ENCODE peak calls at places on chromosomes 11 and 22, in four cellular contexts. One of them, this sample, is unnamed.
A peak's percentile ranks its signal among the peaks of the same experiment; 100 is the strongest.

GRCh38 chr11:47130541-47130940 is 46.1 kb downstream of the ARFGAP2 start:
- DNase-seq in SJCRH30: peak; percentile 86
- DNase-seq in cardiac muscle cell: no peak
- DNase-seq in adrenal gland: no peak
- DNase-seq in this sample: no peak

GRCh38 chr11:76661306-76661751 is 9.2 kb downstream of the LRRC32 start:
- DNase-seq in SJCRH30: no peak
- DNase-seq in adrenal gland: peak; percentile 19
- DNase-seq in cardiac muscle cell: no peak
- DNase-seq in this sample: no peak

GRCh38 chr22:29625090-29625825 is 21.8 kb downstream of the NF2 start:
- DNase-seq in cardiac muscle cell: peak; percentile 42
- DNase-seq in SJCRH30: peak; percentile 29
- DNase-seq in adrenal gland: peak; percentile 58
- DNase-seq in this sample: peak; percentile 69

GRCh38 chr11:88320149-88320559 is 17.4 kb downstream of the CTSC start:
- DNase-seq in adrenal gland: no peak
- DNase-seq in SJCRH30: no peak
- DNase-seq in cardiac muscle cell: no peak
- DNase-seq in this sample: no peak

GRCh38 chr22:29316429-29316828 is 932 bp upstream of the RASL10A start:
- DNase-seq in cardiac muscle cell: no peak
- DNase-seq in SJCRH30: no peak
- DNase-seq in adrenal gland: no peak
- DNase-seq in this sample: no peak

GRCh38 chr11:114262681-114263509 is 33.3 kb upstream of the NNMT start:
- DNase-seq in adrenal gland: peak; percentile 62
- DNase-seq in cardiac muscle cell: peak; percentile 82
- DNase-seq in SJCRH30: peak; percentile 29
- DNase-seq in this sample: no peak

GRCh38 chr11:57574061-57574460 is 6.6 kb upstream of the UBE2L6 start:
- DNase-seq in adrenal gland: no peak
- DNase-seq in SJCRH30: no peak
- DNase-seq in cardiac muscle cell: no peak
- DNase-seq in this sample: no peak

GRCh38 chr22:42991010-42991651 is 23.8 kb downstream of the PACSIN2 start:
- DNase-seq in SJCRH30: peak; percentile 70
- DNase-seq in adrenal gland: no peak
- DNase-seq in cardiac muscle cell: no peak
- DNase-seq in this sample: no peak

GRCh38 chr11:128476729-128477128 is 110.6 kb downstream of the ETS1 start:
- DNase-seq in SJCRH30: no peak
- DNase-seq in adrenal gland: no peak
- DNase-seq in cardiac muscle cell: no peak
- DNase-seq in this sample: no peak

GRCh38 chr11:130323452-130324448 is 9.0 kb upstream of the ZBTB44 start:
- DNase-seq in SJCRH30: no peak
- DNase-seq in adrenal gland: no peak
- DNase-seq in cardiac muscle cell: no peak
- DNase-seq in this sample: no peak

GRCh38 chr11:66089067-66089466 is 19.0 kb downstream of the PACS1 start:
- DNase-seq in SJCRH30: no peak
- DNase-seq in cardiac muscle cell: no peak
- DNase-seq in adrenal gland: no peak
- DNase-seq in this sample: no peak
- H3K4me1 ChIP-seq in SJCRH30: peaks cover 4% of the 10 kb centered on the region
- H3K4me1 ChIP-seq in cardiac muscle cell: peaks cover 12% of the 10 kb centered on the region
- H3K4me1 ChIP-seq in adrenal gland: peaks cover 13% of the 10 kb centered on the region
- H3K4me1 ChIP-seq in this sample: no peaks in the 10 kb centered on the region

GRCh38 chr11:126615819-126616218 is 260.3 kb downstream of the ST3GAL4 start:
- DNase-seq in SJCRH30: no peak
- DNase-seq in adrenal gland: no peak
- DNase-seq in cardiac muscle cell: no peak
- DNase-seq in this sample: no peak
- H3K27me3 ChIP-seq in SJCRH30: no peaks in the 10 kb centered on the region
- H3K27me3 ChIP-seq in adrenal gland: no peaks in the 10 kb centered on the region
- H3K27me3 ChIP-seq in cardiac muscle cell: peaks cover 76% of the 10 kb centered on the region
- H3K27me3 ChIP-seq in this sample: no peaks in the 10 kb centered on the region

GRCh38 chr11:120121914-120122473 is 15.9 kb downstream of the TRIM29 start:
- DNase-seq in cardiac muscle cell: no peak
- DNase-seq in SJCRH30: no peak
- DNase-seq in adrenal gland: no peak
- DNase-seq in this sample: peak; percentile 95
- H3K4me1 ChIP-seq in cardiac muscle cell: no peaks in the 10 kb centered on the region
- H3K4me1 ChIP-seq in SJCRH30: no peaks in the 10 kb centered on the region
- H3K4me1 ChIP-seq in adrenal gland: no peaks in the 10 kb centered on the region
- H3K4me1 ChIP-seq in this sample: peaks cover 34% of the 10 kb centered on the region

GRCh38 chr22:22042009-22042408 is 59.4 kb upstream of the TOP3B start:
- DNase-seq in SJCRH30: no peak
- DNase-seq in cardiac muscle cell: no peak
- DNase-seq in adrenal gland: no peak
- DNase-seq in this sample: no peak

GRCh38 chr22:22039286-22040074 is 56.9 kb upstream of the TOP3B start:
- DNase-seq in SJCRH30: no peak
- DNase-seq in cardiac muscle cell: no peak
- DNase-seq in adrenal gland: no peak
- DNase-seq in this sample: no peak

GRCh38 chr22:22038178-22038880 is 55.7 kb upstream of the TOP3B start:
- DNase-seq in adrenal gland: no peak
- DNase-seq in cardiac muscle cell: no peak
- DNase-seq in SJCRH30: no peak
- DNase-seq in this sample: no peak

GRCh38 chr22:22040908-22041307 is 58.3 kb upstream of the TOP3B start:
- DNase-seq in SJCRH30: no peak
- DNase-seq in adrenal gland: no peak
- DNase-seq in cardiac muscle cell: no peak
- DNase-seq in this sample: no peak

DNA sequence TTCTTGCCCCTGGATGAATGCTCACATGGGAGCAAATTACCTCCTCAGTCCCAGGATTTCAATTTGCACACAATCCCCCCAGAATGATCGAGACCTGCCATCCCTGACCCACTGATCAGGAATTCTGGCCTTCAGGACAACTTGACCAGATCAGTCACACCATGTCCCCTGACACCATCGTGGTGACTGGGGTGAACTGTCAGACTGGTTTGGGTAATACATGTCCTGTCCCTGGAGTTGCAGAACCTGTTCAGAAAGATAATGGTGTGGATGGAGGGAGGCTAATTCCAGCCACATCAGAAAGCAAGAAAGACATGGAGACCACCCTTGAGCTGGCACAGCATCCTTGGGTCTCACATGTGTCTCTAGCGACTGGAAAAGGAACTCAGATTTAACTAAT is 57.9 kb upstream of the TOP3B start:
- DNase-seq in adrenal gland: no peak
- DNase-seq in cardiac muscle cell: no peak
- DNase-seq in SJCRH30: no peak
- DNase-seq in this sample: no peak
- H3K27me3 ChIP-seq in adrenal gland: no peaks in the 10 kb centered on the region
- H3K27me3 ChIP-seq in cardiac muscle cell: peaks cover 76% of the 10 kb centered on the region
- H3K27me3 ChIP-seq in SJCRH30: peaks cover 14% of the 10 kb centered on the region
- H3K27me3 ChIP-seq in this sample: peaks cover 28% of the 10 kb centered on the region

GRCh38 chr22:45996241-45997076 is 19.5 kb upstream of the WNT7B start:
- DNase-seq in cardiac muscle cell: no peak
- DNase-seq in SJCRH30: no peak
- DNase-seq in adrenal gland: peak; percentile 67
- DNase-seq in this sample: no peak
- H3K4me1 ChIP-seq in cardiac muscle cell: no peaks in the 10 kb centered on the region
- H3K4me1 ChIP-seq in SJCRH30: peaks cover 57% of the 10 kb centered on the region
- H3K4me1 ChIP-seq in adrenal gland: peaks cover 57% of the 10 kb centered on the region
- H3K4me1 ChIP-seq in this sample: peaks cover 4% of the 10 kb centered on the region

DNA sequence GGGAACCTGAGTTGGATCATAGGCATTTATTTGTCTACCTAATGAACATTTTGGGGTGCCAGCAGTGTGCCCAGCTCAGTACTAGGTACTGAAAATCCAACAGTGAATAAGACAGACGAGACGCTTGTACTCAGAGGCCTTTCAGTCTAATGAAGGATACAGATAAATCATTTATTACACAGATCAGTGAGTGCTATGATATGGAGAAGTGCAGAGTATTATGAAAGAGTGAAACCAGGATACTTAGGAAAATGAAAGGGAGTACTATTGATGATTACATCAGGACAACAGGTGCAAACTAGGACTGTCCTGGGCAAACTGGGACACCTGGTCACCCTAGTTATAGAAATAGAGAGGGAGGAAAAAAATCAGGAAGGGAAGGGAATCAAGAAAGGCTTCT is 207.5 kb upstream of the NCAM1 start:
- DNase-seq in adrenal gland: no peak
- DNase-seq in SJCRH30: no peak
- DNase-seq in cardiac muscle cell: no peak
- DNase-seq in this sample: no peak
- H3K27me3 ChIP-seq in adrenal gland: no peaks in the 10 kb centered on the region
- H3K27me3 ChIP-seq in SJCRH30: no peaks in the 10 kb centered on the region
- H3K27me3 ChIP-seq in cardiac muscle cell: no peaks in the 10 kb centered on the region
- H3K27me3 ChIP-seq in this sample: peaks cover under 1% of the 10 kb centered on the region

DNA sequence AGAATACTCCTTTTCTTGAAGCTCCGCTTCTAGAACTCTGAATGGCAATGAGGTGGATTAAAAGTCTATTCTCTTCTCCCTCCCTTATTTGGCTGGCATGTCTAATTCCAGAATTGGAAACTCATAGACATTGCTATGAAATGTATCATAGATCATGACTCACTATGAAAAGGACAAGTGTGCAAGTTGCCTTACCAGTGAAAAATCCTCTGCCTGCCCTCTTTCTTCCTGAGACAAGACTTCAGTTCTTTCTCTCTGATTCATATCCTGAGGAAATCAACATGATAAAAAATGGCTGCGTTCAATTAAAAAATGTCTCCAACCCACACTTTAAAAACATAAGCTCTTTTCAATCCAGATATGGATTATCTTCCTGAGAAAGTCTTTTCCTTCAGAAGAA is 73.2 kb upstream of the BLID start:
- DNase-seq in cardiac muscle cell: no peak
- DNase-seq in adrenal gland: peak; percentile 31
- DNase-seq in SJCRH30: peak; percentile 11
- DNase-seq in this sample: peak; percentile 97
- H3K4me1 ChIP-seq in cardiac muscle cell: peaks cover 6% of the 10 kb centered on the region
- H3K4me1 ChIP-seq in adrenal gland: no peaks in the 10 kb centered on the region
- H3K4me1 ChIP-seq in SJCRH30: peaks cover 7% of the 10 kb centered on the region
- H3K4me1 ChIP-seq in this sample: peaks cover 47% of the 10 kb centered on the region

GRCh38 chr11:116263770-116264169 is 509.0 kb downstream of the BUD13 start:
- DNase-seq in cardiac muscle cell: no peak
- DNase-seq in SJCRH30: no peak
- DNase-seq in adrenal gland: no peak
- DNase-seq in this sample: no peak

GRCh38 chr11:116258821-116259220 is 514.0 kb downstream of the BUD13 start:
- DNase-seq in SJCRH30: no peak
- DNase-seq in cardiac muscle cell: no peak
- DNase-seq in adrenal gland: no peak
- DNase-seq in this sample: no peak

GRCh38 chr11:116263020-116263419 is 509.8 kb downstream of the BUD13 start:
- DNase-seq in SJCRH30: no peak
- DNase-seq in cardiac muscle cell: no peak
- DNase-seq in adrenal gland: no peak
- DNase-seq in this sample: no peak

GRCh38 chr11:116261616-116262015 is 511.2 kb downstream of the BUD13 start:
- DNase-seq in cardiac muscle cell: no peak
- DNase-seq in SJCRH30: no peak
- DNase-seq in adrenal gland: no peak
- DNase-seq in this sample: no peak

GRCh38 chr11:116262370-116262769 is 510.4 kb downstream of the BUD13 start:
- DNase-seq in SJCRH30: no peak
- DNase-seq in cardiac muscle cell: no peak
- DNase-seq in adrenal gland: no peak
- DNase-seq in this sample: no peak
- H3K27me3 ChIP-seq in SJCRH30: no peaks in the 10 kb centered on the region
- H3K27me3 ChIP-seq in cardiac muscle cell: no peaks in the 10 kb centered on the region
- H3K27me3 ChIP-seq in adrenal gland: peaks cover 10% of the 10 kb centered on the region
- H3K27me3 ChIP-seq in this sample: peaks cover 5% of the 10 kb centered on the region

GRCh38 chr11:1530686-1531256 is 41.3 kb downstream of the DUSP8 start:
- DNase-seq in cardiac muscle cell: no peak
- DNase-seq in adrenal gland: no peak
- DNase-seq in SJCRH30: no peak
- DNase-seq in this sample: no peak

GRCh38 chr11:1532606-1533341 is 39.3 kb downstream of the DUSP8 start:
- DNase-seq in SJCRH30: no peak
- DNase-seq in adrenal gland: no peak
- DNase-seq in cardiac muscle cell: no peak
- DNase-seq in this sample: peak; percentile 65

GRCh38 chr11:1531961-1532586 is 40.0 kb downstream of the DUSP8 start:
- DNase-seq in adrenal gland: peak; percentile 74
- DNase-seq in cardiac muscle cell: no peak
- DNase-seq in SJCRH30: no peak
- DNase-seq in this sample: peak; percentile 73

GRCh38 chr11:1529774-1530173 is 42.3 kb downstream of the DUSP8 start:
- DNase-seq in adrenal gland: no peak
- DNase-seq in cardiac muscle cell: no peak
- DNase-seq in SJCRH30: no peak
- DNase-seq in this sample: no peak

GRCh38 chr11:1531418-1531817 is 40.7 kb downstream of the DUSP8 start:
- DNase-seq in SJCRH30: no peak
- DNase-seq in cardiac muscle cell: no peak
- DNase-seq in adrenal gland: peak; percentile 50
- DNase-seq in this sample: peak; percentile 66
- H3K4me1 ChIP-seq in SJCRH30: no peaks in the 10 kb centered on the region
- H3K4me1 ChIP-seq in cardiac muscle cell: peaks cover 14% of the 10 kb centered on the region
- H3K4me1 ChIP-seq in adrenal gland: peaks cover 44% of the 10 kb centered on the region
- H3K4me1 ChIP-seq in this sample: peaks cover 47% of the 10 kb centered on the region

This sample was measured in foreskin keratinocyte.